ENCODE peak calls at places on chromosomes 4 and X, in seven cellular contexts. C is Calu3, U is body of pancreas, Q is cardiac muscle cell, T is AG09309, W is fibroblast of lung, I is mucosa of descending colon. Z is an unnamed sample.
A peak's percentile ranks its signal among the peaks of the same experiment; 100 is the strongest.

GRCh38 chrX:132843387-132843786 is 115.0 kb downstream of the HS6ST2 start:
- DNase-seq in W (no peak), U (no peak), Q (no peak), T (no peak), I (no peak), C (no peak), Z (no peak)

GRCh38 chr4:110483516-110483915 is 7.6 kb downstream of the ENPEP start:
- DNase-seq in Q (no peak), C (no peak), T (no peak), I (no peak), W (peak; percentile 70), U (no peak), Z (no peak)

GRCh38 chrX:13689519-13690211 is 737 bp downstream of the RAB9A start:
- DNase-seq in W (peak; percentile 29), I (no peak), Q (peak; percentile 36), C (no peak), U (no peak), T (no peak), Z (no peak)

GRCh38 chr4:134911941-134912340 is 710.4 kb upstream of the PABPC4L start:
- DNase-seq in U (no peak), T (no peak), C (no peak), I (no peak), W (no peak), Q (no peak), Z (no peak)

GRCh38 chrX:49829016-49829415 is at the start of gene PAGE4:
- DNase-seq in Q (no peak), U (no peak), W (no peak), C (peak; percentile 2), I (no peak), T (no peak), Z (no peak)

GRCh38 chr4:151641167-151641566 is 119.6 kb downstream of the GATB start:
- DNase-seq in T (peak; percentile 83), U (no peak), I (no peak), Q (no peak), W (peak; percentile 52), C (no peak), Z (no peak)

GRCh38 chr4:154004859-154005520 is 216.1 kb upstream of the SFRP2 start:
- DNase-seq in W (peak; percentile 62), U (peak; percentile 51), T (peak; percentile 80), I (no peak), Q (no peak), C (no peak), Z (no peak)

GRCh38 chr4:123107444-123108252 is 185.3 kb upstream of the NUDT6 start:
- DNase-seq in T (no peak), U (no peak), I (peak; percentile 39), W (no peak), C (no peak), Q (no peak), Z (no peak)

GRCh38 chrX:41275661-41276609 is 58.0 kb upstream of the DDX3X start:
- DNase-seq in C (peak; percentile 78), W (peak; percentile 48), T (no peak), I (peak; percentile 69), Q (peak; percentile 80), U (peak; percentile 58), Z (peak; percentile 39)

GRCh38 chr4:40309250-40309774 is 25.8 kb upstream of the CHRNA9 start:
- DNase-seq in U (peak; percentile 92), Q (peak; percentile 92), C (peak; percentile 84), W (peak; percentile 65), I (peak; percentile 91), T (no peak), Z (peak; percentile 78)

GRCh38 chr4:169070071-169070894 is 60.2 kb upstream of the CBR4 start:
- DNase-seq in U (peak; percentile 54), Q (no peak), I (peak; percentile 63), W (peak; percentile 98), T (peak; percentile 95), C (peak; percentile 84), Z (no peak)

GRCh38 chrX:72330131-72330530 is 24.4 kb upstream of the CITED1 start:
- DNase-seq in W (no peak), I (no peak), Q (no peak), T (no peak), C (no peak), U (no peak), Z (no peak)

GRCh38 chrX:40521868-40522450 is 58.8 kb upstream of the ATP6AP2 start:
- DNase-seq in C (no peak), Q (no peak), I (no peak), T (no peak), W (no peak), U (no peak), Z (no peak)

GRCh38 chrX:147069926-147070325 is 255.4 kb upstream of the CXorf51A start:
- DNase-seq in I (no peak), T (no peak), Q (no peak), W (no peak), U (no peak), C (no peak), Z (no peak)

GRCh38 chr4:32680946-32681345 is 1960.8 kb downstream of the PCDH7 start:
- DNase-seq in I (no peak), C (no peak), T (no peak), W (no peak), Q (no peak), U (no peak), Z (no peak)

DNA sequence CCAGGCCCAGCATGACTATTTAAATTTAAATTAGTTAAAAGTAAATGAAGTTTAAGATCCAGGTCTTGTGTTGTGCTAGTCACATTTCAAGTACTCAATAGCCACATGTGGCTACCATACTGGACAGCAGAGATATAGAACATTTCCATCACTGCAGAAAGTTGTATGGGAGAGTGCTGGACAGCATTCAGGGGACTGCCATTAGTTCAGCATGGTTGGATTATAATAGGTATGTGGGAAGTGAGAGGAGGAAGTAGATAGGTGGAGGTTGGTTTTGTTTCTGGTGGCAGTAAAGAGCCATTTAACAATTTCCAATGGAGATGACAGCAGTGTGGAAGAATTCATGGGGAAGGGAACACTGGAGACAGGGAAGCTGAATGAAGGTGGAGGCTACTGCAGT is 42.1 kb downstream of the ERVMER34-1 start:
- DNase-seq in I (no peak), T (no peak), Q (no peak), C (no peak), W (no peak), U (no peak), Z (no peak)
- TF ChIP-seq CTCF in I (no peak), T (no peak), Q (no peak), C (no peak), W (no peak), U (no peak), Z (no peak)

DNA sequence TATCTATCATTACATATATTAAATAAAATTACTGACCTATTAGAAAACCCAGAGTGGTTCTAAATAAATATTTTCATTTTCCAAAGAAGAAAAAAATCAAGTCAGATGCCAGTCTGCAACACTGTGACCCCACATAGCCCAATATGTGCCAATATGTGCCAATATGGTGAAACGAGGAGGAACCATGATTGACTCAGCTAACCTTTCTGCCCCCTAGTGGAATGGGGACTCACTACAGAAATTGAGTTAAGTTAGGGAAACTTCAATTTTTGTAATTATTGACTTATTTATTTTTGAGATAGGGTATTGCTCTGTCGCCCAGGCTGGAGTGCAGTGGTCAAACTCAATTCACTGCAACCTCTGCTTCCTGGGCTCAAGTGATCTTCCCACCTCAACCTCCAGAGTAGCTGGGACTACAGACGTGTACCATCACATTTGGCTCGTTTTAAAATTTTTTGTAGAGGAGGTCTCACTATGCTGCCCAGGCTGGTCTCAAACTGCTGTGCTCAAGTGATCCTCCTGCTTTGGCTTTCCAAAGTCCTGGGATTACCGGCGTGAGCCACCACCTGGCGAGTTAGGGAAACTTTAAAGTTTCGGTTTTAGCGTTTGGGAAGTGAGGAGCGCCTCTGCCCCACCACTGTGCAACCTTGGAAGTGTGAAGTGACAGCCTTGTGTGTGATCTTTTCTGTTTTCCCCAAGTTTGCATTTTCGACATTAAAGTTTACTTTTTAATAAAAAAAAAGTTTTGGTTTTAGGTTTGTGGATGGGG is 116.8 kb upstream of the SHISA3 start:
- DNase-seq in W (no peak), Q (peak; percentile 35), C (peak; percentile 1), U (peak; percentile 7), I (no peak), T (no peak), Z (no peak)
- TF ChIP-seq CTCF in W (peak; percentile 52), Q (peak; percentile 82), C (no peak), U (peak; percentile 39), I (peak; percentile 16), T (peak; percentile 63), Z (no peak)

GRCh38 chr4:48268956-48269860 is at the start of gene TEC:
- DNase-seq in W (peak; percentile 21), U (peak; percentile 69), I (no peak), C (peak; percentile 50), Q (peak; percentile 60), T (no peak), Z (peak; percentile 62)

GRCh38 chr4:48270516-48270897 is 869 bp upstream of the TEC start:
- DNase-seq in C (no peak), I (no peak), U (no peak), Q (no peak), T (no peak), W (no peak), Z (no peak)

GRCh38 chr4:48271048-48271452 is 1.4 kb upstream of the TEC start:
- DNase-seq in T (no peak), C (no peak), U (no peak), W (no peak), Q (no peak), I (no peak), Z (no peak)

GRCh38 chr4:48271626-48272025 is 2.0 kb upstream of the TEC start:
- DNase-seq in Q (no peak), T (no peak), W (no peak), C (no peak), U (no peak), I (no peak), Z (no peak)

DNA sequence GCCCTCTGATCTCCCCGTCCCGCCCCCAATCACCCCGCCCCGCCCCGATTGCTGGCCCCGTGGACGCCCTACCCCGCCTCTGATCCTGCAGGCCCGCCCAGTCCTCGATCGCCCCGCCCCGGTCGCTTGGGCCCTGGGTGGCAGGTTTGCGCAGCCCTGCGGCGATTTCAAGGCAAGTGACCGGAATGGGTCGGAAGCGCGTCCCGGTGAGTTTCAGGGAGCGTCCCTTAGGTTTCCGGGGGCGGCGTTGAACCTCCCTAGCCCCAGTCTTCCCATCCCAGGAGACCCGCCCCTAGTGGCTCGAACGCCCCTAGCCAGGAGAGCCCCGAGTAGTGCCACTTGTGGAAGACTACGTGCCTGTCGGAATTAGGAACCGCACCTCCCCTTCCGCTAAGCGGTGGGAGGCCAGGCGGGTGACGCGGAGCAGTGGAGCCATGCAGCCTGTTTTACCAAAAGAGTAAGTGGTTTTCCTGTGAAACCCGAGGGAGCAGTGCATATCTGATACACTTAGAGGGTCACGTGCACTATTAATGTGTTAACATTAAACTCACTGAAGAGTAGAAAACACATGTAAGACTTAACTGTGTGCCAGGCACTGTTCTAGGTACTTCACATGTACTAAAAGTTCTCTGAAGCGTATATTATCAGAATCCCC is 350 bp upstream of the TEC start:
- DNase-seq in Q (peak; percentile 94), W (peak; percentile 72), C (peak; percentile 91), T (no peak), I (peak; percentile 97), U (peak; percentile 96), Z (peak; percentile 88)
- TF ChIP-seq CTCF in Q (peak; percentile 28), W (peak; percentile 28), C (no peak), T (peak; percentile 33), I (no peak), U (no peak), Z (no peak)

DNA sequence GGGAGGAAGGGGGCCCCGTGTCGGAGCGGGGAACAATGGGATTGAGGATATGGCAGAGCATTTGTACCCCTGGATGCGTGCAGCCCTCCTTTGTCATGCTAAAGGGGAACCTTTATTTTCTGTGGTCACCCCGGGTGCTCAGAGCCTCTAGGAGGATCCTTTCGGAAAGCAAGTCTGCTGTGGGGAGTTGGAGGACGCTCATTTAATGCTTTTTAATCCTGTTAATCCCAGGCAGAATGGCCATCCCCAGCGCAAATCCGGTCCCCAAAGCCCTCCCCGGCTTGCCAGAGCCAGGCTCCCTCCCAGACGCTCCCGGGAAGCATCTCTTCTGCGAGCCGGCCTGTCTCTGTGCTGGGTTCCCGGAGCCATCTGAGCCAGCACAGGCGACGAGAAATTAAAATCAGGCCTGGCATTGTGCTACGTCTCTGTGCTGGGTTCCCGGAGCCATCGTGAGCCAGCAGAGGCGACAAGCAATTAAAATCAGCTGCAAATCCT is 113.2 kb upstream of the PPP2R3B start:
- DNase-seq in T (no peak), W (no peak), Q (no peak), I (no peak), C (no peak), U (no peak), Z (no peak)
- TF ChIP-seq CTCF in T (no peak), W (no peak), Q (no peak), I (no peak), C (no peak), U (no peak), Z (no peak)

Z was measured in activated B cell treated with CpG ODN at 0.5 μM for 24 hours.